ENCODE peak calls at places on chromosomes 11 and 22, in four cellular contexts. D is K562, K is HepG2, Y is GM12878. S is an unnamed sample.

GRCh38 chr22:24559471-24559870 is 3.7 kb downstream of the SNRPD3 start:
- DNase-seq in D (peak; percentile 10), K (no peak), Y (no peak), S (no peak)

GRCh38 chr11:119041821-119042514 is 11.3 kb upstream of the SLC37A4 start:
- DNase-seq in D (peak; percentile 44), K (no peak), Y (no peak), S (no peak)

GRCh38 chr11:64894070-64894811 is 15.8 kb upstream of the EHD1 start:
- DNase-seq in D (peak; percentile 91), K (peak; percentile 76), Y (no peak), S (peak; percentile 84)

GRCh38 chr11:125756050-125756449 is 10.0 kb downstream of the PATE1 start:
- DNase-seq in D (no peak), K (no peak), Y (no peak), S (no peak)

GRCh38 chr11:79209540-79210266 is 231.1 kb downstream of the TENM4 start:
- DNase-seq in D (no peak), K (no peak), Y (no peak), S (no peak)

GRCh38 chr11:932435-932834 is 6.8 kb downstream of the AP2A2 start:
- DNase-seq in D (no peak), K (no peak), Y (no peak), S (no peak)

GRCh38 chr11:114219559-114220349 is 76.4 kb upstream of the NNMT start:
- DNase-seq in D (peak; percentile 80), K (no peak), Y (no peak), S (no peak)

GRCh38 chr11:20355221-20356219 is 8.0 kb upstream of the HTATIP2 start:
- DNase-seq in D (peak; percentile 72), K (peak; percentile 78), Y (no peak), S (peak; percentile 52)

GRCh38 chr11:9074338-9075029 is 16.9 kb downstream of the SCUBE2 start:
- DNase-seq in D (no peak), K (no peak), Y (no peak), S (no peak)

GRCh38 chr11:117444256-117445096 is 116.8 kb downstream of the CEP164 start:
- DNase-seq in D (no peak), K (no peak), Y (no peak), S (no peak)

GRCh38 chr11:78037825-78038620 is 14.9 kb upstream of the KCTD14 start:
- DNase-seq in D (no peak), K (no peak), Y (no peak), S (no peak)

GRCh38 chr22:37909756-37910155 is 3.7 kb downstream of the MICALL1 start:
- DNase-seq in D (no peak), K (no peak), Y (no peak), S (no peak)

GRCh38 chr11:86458294-86459001 is 83.8 kb downstream of the CCDC81 start:
- DNase-seq in D (no peak), K (no peak), Y (no peak), S (no peak)

GRCh38 chr11:12075822-12076821 is 34.3 kb upstream of the MICAL2 start:
- DNase-seq in D (no peak), K (no peak), Y (no peak), S (peak; percentile 97)

GRCh38 chr11:58392741-58393140 is 13.9 kb downstream of the OR5B3 start:
- DNase-seq in D (no peak), K (peak; percentile 2), Y (no peak), S (no peak)

GRCh38 chr22:30186048-30186447 is 60.5 kb downstream of the LIF start:
- DNase-seq in D (no peak), K (no peak), Y (no peak), S (no peak)

GRCh38 chr11:41714101-41714500 is 254.6 kb upstream of the LRRC4C start:
- DNase-seq in D (no peak), K (no peak), Y (no peak), S (no peak)

GRCh38 chr11:8095356-8095755 is 14.3 kb downstream of the TUB start:
- DNase-seq in D (no peak), K (no peak), Y (no peak), S (no peak)

GRCh38 chr11:10366568-10367331 is 61.9 kb downstream of the ADM start:
- DNase-seq in D (peak; percentile 87), K (peak; percentile 67), Y (peak; percentile 57), S (peak; percentile 96)

GRCh38 chr22:36743591-36744412 is 32.1 kb downstream of the IFT27 start:
- DNase-seq in D (no peak), K (no peak), Y (no peak), S (no peak)

GRCh38 chr11:125517116-125517804 is 21.2 kb upstream of the FEZ1 start:
- DNase-seq in D (peak; percentile 56), K (no peak), Y (no peak), S (no peak)

GRCh38 chr11:106697058-106697457 is 321.2 kb downstream of the GUCY1A2 start:
- DNase-seq in D (no peak), K (no peak), Y (no peak), S (no peak)

GRCh38 chr11:46330154-46330886 is 16.9 kb upstream of the DGKZ start:
- DNase-seq in D (no peak), K (no peak), Y (no peak), S (no peak)

GRCh38 chr22:43723816-43724215 is 88.3 kb downstream of the EFCAB6 start:
- DNase-seq in D (no peak), K (no peak), Y (no peak), S (no peak)

GRCh38 chr11:14089690-14090462 is 127.4 kb downstream of the SPON1 start:
- DNase-seq in D (no peak), K (no peak), Y (no peak), S (no peak)

GRCh38 chr22:45211848-45212247 is 28.8 kb downstream of the KIAA0930 start:
- DNase-seq in D (no peak), K (no peak), Y (no peak), S (peak; percentile 25)

GRCh38 chr22:45210577-45211431 is 29.9 kb downstream of the KIAA0930 start:
- DNase-seq in D (no peak), K (no peak), Y (no peak), S (no peak)

GRCh38 chr22:45211435-45211834 is 29.3 kb downstream of the KIAA0930 start:
- DNase-seq in D (no peak), K (no peak), Y (no peak), S (no peak)

GRCh38 chr22:45212992-45213751 is 27.5 kb downstream of the KIAA0930 start:
- DNase-seq in D (no peak), K (no peak), Y (no peak), S (no peak)

GRCh38 chr22:45212306-45212709 is 28.4 kb downstream of the KIAA0930 start:
- DNase-seq in D (no peak), K (no peak), Y (no peak), S (peak; percentile 74)
- TF ChIP-seq USF2 in D (no peak), K (no peak), Y (no peak), S (no peak)

DNA sequence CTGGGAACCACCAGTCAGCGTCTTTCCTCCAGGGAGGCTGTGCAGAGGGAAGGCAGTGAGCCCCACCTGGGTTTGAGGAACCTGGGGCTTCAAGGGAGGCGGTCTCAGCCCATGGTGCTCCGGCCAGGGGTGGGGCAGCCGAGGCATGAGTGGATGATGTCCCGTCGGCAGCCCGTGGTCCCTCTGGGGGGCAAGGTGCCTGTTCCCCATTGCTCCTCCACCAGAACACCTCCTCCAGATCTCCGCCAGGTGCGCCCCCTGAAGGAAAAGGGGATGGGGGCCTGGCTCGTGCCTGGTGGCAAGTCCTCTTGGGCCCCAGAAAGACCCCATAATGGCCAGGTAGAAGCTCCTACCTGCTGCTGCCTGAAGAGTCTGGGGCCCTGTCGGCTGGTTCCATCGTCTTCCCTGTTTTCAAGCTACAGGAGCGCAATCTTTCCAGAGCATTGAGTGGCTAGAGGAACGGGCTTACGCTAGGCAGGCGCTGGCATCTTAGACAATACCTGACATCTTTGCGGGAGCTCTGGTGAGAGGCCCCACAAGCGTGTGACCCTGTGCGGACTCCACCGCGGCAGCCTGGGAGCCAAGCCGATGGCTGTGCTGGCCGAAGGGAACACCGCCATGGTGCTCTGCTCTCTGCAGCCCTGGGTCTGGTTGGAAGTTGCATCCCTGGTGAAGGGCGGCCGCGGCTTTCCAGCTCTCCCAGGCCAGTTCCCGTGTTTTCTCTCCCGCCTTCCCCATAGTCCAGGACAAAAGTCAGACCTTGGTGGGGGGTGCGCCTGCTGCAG is 94.3 kb downstream of the KCNQ1 start:
- DNase-seq in D (no peak), K (no peak), Y (no peak), S (no peak)
- TF ChIP-seq CHD4 in D (no peak), K (no peak), Y (no peak), S (no peak)

GRCh38 chr22:42612336-42612735 is 2.3 kb downstream of the POLDIP3 start:
- DNase-seq in D (no peak), K (no peak), Y (no peak), S (no peak)

GRCh38 chr22:42610211-42610610 is 4.5 kb downstream of the POLDIP3 start:
- DNase-seq in D (no peak), K (no peak), Y (no peak), S (no peak)

GRCh38 chr22:42611076-42611475 is 3.6 kb downstream of the POLDIP3 start:
- DNase-seq in D (no peak), K (no peak), Y (no peak), S (no peak)

GRCh38 chr22:42604403-42604802 is 10.3 kb downstream of the POLDIP3 start:
- DNase-seq in D (no peak), K (no peak), Y (no peak), S (no peak)

GRCh38 chr22:42608481-42609361 is 6.0 kb downstream of the POLDIP3 start:
- DNase-seq in D (no peak), K (no peak), Y (no peak), S (no peak)
- TF ChIP-seq USF2 in D (no peak), K (no peak), Y (no peak), S (no peak)

GRCh38 chr11:134530826-134531225 is 118.8 kb upstream of the B3GAT1 start:
- DNase-seq in D (no peak), K (no peak), Y (no peak), S (no peak)
- TF ChIP-seq CHD4 in D (no peak), K (no peak), Y (no peak), S (no peak)

GRCh38 chr22:49960967-49961600 is 512 bp downstream of the PIM3 start:
- DNase-seq in D (peak; percentile 57), K (no peak), Y (no peak), S (peak; percentile 36)

GRCh38 chr22:49963647-49964026 is 3.1 kb downstream of the PIM3 start:
- DNase-seq in D (no peak), K (no peak), Y (no peak), S (no peak)

GRCh38 chr22:49961601-49962011 is 1.0 kb downstream of the PIM3 start:
- DNase-seq in D (no peak), K (no peak), Y (no peak), S (no peak)

GRCh38 chr22:49962751-49963646 is 2.4 kb downstream of the PIM3 start:
- DNase-seq in D (no peak), K (no peak), Y (no peak), S (no peak)

GRCh38 chr22:49962012-49962750 is 1.6 kb downstream of the PIM3 start:
- DNase-seq in D (peak; percentile 91), K (peak; percentile 87), Y (no peak), S (peak; percentile 85)
- TF ChIP-seq USF2 in D (peak; percentile 64), K (peak; percentile 34), Y (no peak), S (no peak)

S was measured in A549.